ENCODE peak calls at places on chromosome 2, in four cellular contexts. One of them, this sample, is unnamed.
A peak's percentile ranks its signal among the peaks of the same experiment; 100 is the strongest.

GRCh38 chr2:161030260-161031063 is 129.8 kb upstream of the TANK start:
- DNase-seq in H1: no peak
- DNase-seq in HepG2: peak; percentile 45
- DNase-seq in GM12878: no peak
- DNase-seq in this sample: no peak

GRCh38 chr2:112216158-112216557 is 38.7 kb downstream of the ZC3H8 start:
- DNase-seq in HepG2: peak; percentile 58
- DNase-seq in H1: no peak
- DNase-seq in GM12878: no peak
- DNase-seq in this sample: peak; percentile 23

GRCh38 chr2:159635006-159635746 is 18.8 kb upstream of the BAZ2B start:
- DNase-seq in GM12878: no peak
- DNase-seq in H1: no peak
- DNase-seq in HepG2: no peak
- DNase-seq in this sample: no peak

GRCh38 chr2:12317853-12318426 is 398.8 kb upstream of the TRIB2 start:
- DNase-seq in HepG2: no peak
- DNase-seq in H1: no peak
- DNase-seq in GM12878: no peak
- DNase-seq in this sample: no peak

GRCh38 chr2:62485780-62486765 is 19.9 kb downstream of the TMEM17 start:
- DNase-seq in GM12878: no peak
- DNase-seq in HepG2: peak; percentile 71
- DNase-seq in H1: no peak
- DNase-seq in this sample: no peak

GRCh38 chr2:171087547-171087946 is 73.1 kb downstream of the TLK1 start:
- DNase-seq in GM12878: no peak
- DNase-seq in H1: no peak
- DNase-seq in HepG2: no peak
- DNase-seq in this sample: no peak

GRCh38 chr2:224518806-224519580 is 66.2 kb downstream of the CUL3 start:
- DNase-seq in H1: no peak
- DNase-seq in HepG2: no peak
- DNase-seq in GM12878: no peak
- DNase-seq in this sample: no peak

GRCh38 chr2:127560929-127561275 is 25.4 kb downstream of the MYO7B start:
- DNase-seq in H1: no peak
- DNase-seq in GM12878: no peak
- DNase-seq in HepG2: no peak
- DNase-seq in this sample: no peak

GRCh38 chr2:149002378-149002890 is 36.1 kb upstream of the LYPD6B start:
- DNase-seq in GM12878: no peak
- DNase-seq in HepG2: no peak
- DNase-seq in H1: no peak
- DNase-seq in this sample: no peak

GRCh38 chr2:46847185-46847710 is 68.4 kb downstream of the MCFD2 start:
- DNase-seq in GM12878: no peak
- DNase-seq in HepG2: peak; percentile 77
- DNase-seq in H1: no peak
- DNase-seq in this sample: no peak

GRCh38 chr2:241903121-241904010 is 33.8 kb downstream of the RTP5 start:
- DNase-seq in HepG2: no peak
- DNase-seq in H1: no peak
- DNase-seq in GM12878: no peak
- DNase-seq in this sample: no peak

GRCh38 chr2:71060871-71061270 is 7.6 kb upstream of the NAGK start:
- DNase-seq in GM12878: no peak
- DNase-seq in H1: no peak
- DNase-seq in HepG2: no peak
- DNase-seq in this sample: peak; percentile 3

GRCh38 chr2:200577000-200577399 is 8.8 kb upstream of the AOX1 start:
- DNase-seq in GM12878: no peak
- DNase-seq in H1: no peak
- DNase-seq in HepG2: no peak
- DNase-seq in this sample: no peak

GRCh38 chr2:200575957-200576356 is 9.9 kb upstream of the AOX1 start:
- DNase-seq in GM12878: no peak
- DNase-seq in HepG2: no peak
- DNase-seq in H1: no peak
- DNase-seq in this sample: no peak

GRCh38 chr2:200584639-200585038 is 1.2 kb upstream of the AOX1 start:
- DNase-seq in H1: no peak
- DNase-seq in HepG2: no peak
- DNase-seq in GM12878: no peak
- DNase-seq in this sample: no peak

GRCh38 chr2:200578778-200579177 is 7.0 kb upstream of the AOX1 start:
- DNase-seq in HepG2: peak; percentile 83
- DNase-seq in H1: no peak
- DNase-seq in GM12878: peak; percentile 5
- DNase-seq in this sample: no peak
- TF ChIP-seq JUND in HepG2: no peak
- TF ChIP-seq JUND in H1: no peak
- TF ChIP-seq JUND in GM12878: no peak
- TF ChIP-seq JUND in this sample: no peak

GRCh38 chr2:134002921-134003320 is 251.0 kb upstream of the MGAT5 start:
- DNase-seq in H1: no peak
- DNase-seq in HepG2: no peak
- DNase-seq in GM12878: no peak
- DNase-seq in this sample: no peak
- TF ChIP-seq KDM1A in H1: no peak
- TF ChIP-seq KDM1A in HepG2: no peak
- TF ChIP-seq KDM1A in GM12878: no peak
- TF ChIP-seq KDM1A in this sample: no peak

GRCh38 chr2:156673271-156673615 is 237.1 kb downstream of the GPD2 start:
- DNase-seq in HepG2: no peak
- DNase-seq in GM12878: no peak
- DNase-seq in H1: no peak
- DNase-seq in this sample: peak; percentile 19

GRCh38 chr2:156671706-156672105 is 235.5 kb downstream of the GPD2 start:
- DNase-seq in H1: no peak
- DNase-seq in HepG2: no peak
- DNase-seq in GM12878: no peak
- DNase-seq in this sample: no peak

GRCh38 chr2:156673981-156674380 is 237.8 kb downstream of the GPD2 start:
- DNase-seq in H1: no peak
- DNase-seq in GM12878: no peak
- DNase-seq in HepG2: no peak
- DNase-seq in this sample: no peak

GRCh38 chr2:156670104-156670503 is 233.9 kb downstream of the GPD2 start:
- DNase-seq in HepG2: no peak
- DNase-seq in GM12878: no peak
- DNase-seq in H1: no peak
- DNase-seq in this sample: no peak

GRCh38 chr2:156672569-156673270 is 236.5 kb downstream of the GPD2 start:
- DNase-seq in HepG2: no peak
- DNase-seq in GM12878: no peak
- DNase-seq in H1: no peak
- DNase-seq in this sample: no peak
- TF ChIP-seq JUND in HepG2: no peak
- TF ChIP-seq JUND in GM12878: no peak
- TF ChIP-seq JUND in H1: no peak
- TF ChIP-seq JUND in this sample: no peak

DNA sequence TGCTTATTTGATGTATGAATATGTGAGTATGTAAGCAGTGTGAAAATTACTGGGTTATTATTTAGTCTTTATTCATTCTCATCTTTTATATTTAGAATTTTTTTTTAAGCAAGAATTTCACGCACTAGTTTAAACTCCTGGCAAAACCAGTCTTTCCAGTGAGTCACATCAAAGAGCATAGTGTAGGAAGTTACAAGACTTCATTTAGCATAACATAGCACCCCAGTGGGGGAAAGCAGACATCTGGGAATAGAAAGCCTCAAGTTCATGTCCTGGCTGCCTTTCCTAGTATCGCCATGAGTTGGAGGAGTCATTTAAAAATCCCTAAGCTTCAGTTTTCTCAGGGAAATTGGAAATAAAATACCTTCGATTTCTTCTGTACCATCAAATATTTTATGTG is 408.3 kb downstream of the NUP35 start:
- DNase-seq in HepG2: no peak
- DNase-seq in H1: no peak
- DNase-seq in GM12878: no peak
- DNase-seq in this sample: no peak
- TF ChIP-seq KDM1A in HepG2: no peak
- TF ChIP-seq KDM1A in H1: no peak
- TF ChIP-seq KDM1A in GM12878: no peak
- TF ChIP-seq KDM1A in this sample: no peak

GRCh38 chr2:35443087-35443486 is 912.5 kb upstream of the CRIM1 start:
- DNase-seq in H1: no peak
- DNase-seq in GM12878: no peak
- DNase-seq in HepG2: no peak
- DNase-seq in this sample: no peak
- TF ChIP-seq JUND in H1: no peak
- TF ChIP-seq JUND in GM12878: no peak
- TF ChIP-seq JUND in HepG2: no peak
- TF ChIP-seq JUND in this sample: no peak

DNA sequence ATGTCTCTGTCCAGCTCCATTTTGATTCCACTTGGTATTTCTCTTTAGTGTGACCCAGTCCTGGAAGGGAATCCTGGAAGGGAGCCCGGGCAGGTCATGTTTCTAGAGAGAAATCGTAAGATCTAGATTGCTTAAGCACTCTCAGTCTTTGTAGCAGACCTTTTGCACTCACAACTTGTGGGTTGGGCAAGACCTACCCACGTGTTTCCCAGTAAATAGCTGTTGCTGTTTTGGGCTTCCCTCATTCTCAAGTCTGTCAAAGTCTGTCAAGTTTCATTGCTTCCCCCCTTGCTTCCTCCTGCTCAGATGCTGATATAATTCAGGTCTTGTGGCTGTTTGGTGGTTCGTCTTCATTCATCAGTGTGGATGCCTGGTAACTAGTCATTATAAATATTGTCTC is 17.4 kb upstream of the NEMP2 start:
- DNase-seq in H1: no peak
- DNase-seq in HepG2: no peak
- DNase-seq in GM12878: no peak
- DNase-seq in this sample: no peak
- TF ChIP-seq KDM1A in H1: no peak
- TF ChIP-seq KDM1A in HepG2: no peak
- TF ChIP-seq KDM1A in GM12878: no peak
- TF ChIP-seq KDM1A in this sample: no peak

DNA sequence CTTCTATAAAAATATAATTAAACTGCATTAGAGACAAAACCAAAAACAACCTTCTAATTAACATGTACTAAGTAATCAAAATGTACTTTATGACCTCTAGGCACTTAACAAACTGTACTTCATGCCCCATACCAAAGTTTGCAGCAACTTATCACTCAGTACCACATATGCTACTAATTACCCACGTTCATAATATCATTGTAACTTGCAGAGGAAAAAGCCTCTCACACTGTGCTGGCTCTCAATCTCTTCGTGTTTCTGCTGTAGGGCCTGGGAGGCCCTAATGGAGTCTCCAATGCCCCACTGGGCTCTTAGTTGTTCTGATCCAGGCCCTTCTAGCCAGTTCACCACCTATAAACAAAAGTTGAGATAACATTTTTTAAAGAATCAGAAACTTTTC is 82.1 kb upstream of the CCDC141 start:
- DNase-seq in GM12878: no peak
- DNase-seq in HepG2: no peak
- DNase-seq in H1: no peak
- DNase-seq in this sample: no peak
- TF ChIP-seq JUND in GM12878: no peak
- TF ChIP-seq JUND in HepG2: no peak
- TF ChIP-seq JUND in H1: no peak
- TF ChIP-seq JUND in this sample: no peak

DNA sequence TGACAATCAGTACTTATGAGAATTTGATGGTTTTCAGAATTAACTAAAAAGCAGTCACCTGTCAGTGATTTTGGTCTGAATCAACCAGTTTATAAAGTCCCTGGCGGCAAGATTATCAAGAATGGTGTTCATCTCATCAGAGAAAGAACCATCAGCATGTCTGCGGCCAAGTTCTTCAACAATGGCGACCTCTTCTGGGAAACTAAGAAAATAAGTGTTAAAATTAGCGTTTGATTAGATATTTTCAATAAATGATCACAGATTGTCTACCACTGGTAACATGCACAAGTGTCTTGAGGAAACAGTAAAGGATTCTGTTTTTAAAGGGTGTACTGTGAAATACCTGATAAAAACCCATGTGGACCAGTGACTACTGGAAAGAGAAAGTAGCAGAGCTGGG is 8.1 kb downstream of the GCG start:
- DNase-seq in GM12878: no peak
- DNase-seq in HepG2: peak; percentile 9
- DNase-seq in H1: no peak
- DNase-seq in this sample: no peak
- TF ChIP-seq KDM1A in GM12878: no peak
- TF ChIP-seq KDM1A in HepG2: no peak
- TF ChIP-seq KDM1A in H1: no peak
- TF ChIP-seq KDM1A in this sample: no peak

DNA sequence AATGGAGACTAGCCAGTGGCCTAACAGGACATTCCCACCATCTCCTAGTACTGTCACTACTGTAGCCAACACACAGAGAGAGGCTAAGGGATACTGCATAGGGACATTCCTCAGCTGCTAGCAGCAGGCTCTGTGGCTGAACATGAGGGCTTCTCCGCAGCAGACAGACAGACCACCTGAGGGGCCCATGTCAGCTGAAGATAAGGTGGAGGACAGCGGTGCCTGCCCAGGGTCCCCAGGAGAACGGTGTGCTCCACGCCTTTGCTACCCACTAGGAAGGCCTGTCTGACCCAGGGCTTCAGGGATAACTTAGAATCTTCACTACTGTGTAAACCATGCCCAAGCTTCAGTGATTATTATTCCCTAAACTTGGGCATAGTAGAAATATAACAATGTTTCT is 24.8 kb upstream of the FAHD2A start:
- DNase-seq in H1: no peak
- DNase-seq in GM12878: no peak
- DNase-seq in HepG2: no peak
- DNase-seq in this sample: no peak
- TF ChIP-seq JUND in H1: no peak
- TF ChIP-seq JUND in GM12878: no peak
- TF ChIP-seq JUND in HepG2: no peak
- TF ChIP-seq JUND in this sample: no peak